ENCODE peak calls at places on chromosomes 16 and 17, in seven cellular contexts. One of them, this sample, is unnamed.

GRCh38 chr17:339193-340061 is 13.2 kb downstream of the RPH3AL start:
- DNase-seq in CD8-positive, alpha-beta T cell: no peak
- DNase-seq in heart right ventricle: no peak
- DNase-seq in tibial nerve: no peak
- DNase-seq in IMR-90: no peak
- DNase-seq in A549: no peak
- DNase-seq in foreskin fibroblast: no peak
- DNase-seq in this sample: no peak

GRCh38 chr17:75774988-75775668 is 9.5 kb upstream of the UNK start:
- DNase-seq in CD8-positive, alpha-beta T cell: no peak
- DNase-seq in heart right ventricle: no peak
- DNase-seq in tibial nerve: no peak
- DNase-seq in IMR-90: peak; percentile 44
- DNase-seq in A549: no peak
- DNase-seq in foreskin fibroblast: peak; percentile 42
- DNase-seq in this sample: peak; percentile 75

GRCh38 chr17:48037036-48037881 is at the start of gene COPZ2:
- DNase-seq in CD8-positive, alpha-beta T cell: no peak
- DNase-seq in heart right ventricle: peak; percentile 75
- DNase-seq in tibial nerve: peak; percentile 65
- DNase-seq in IMR-90: peak; percentile 44
- DNase-seq in A549: peak; percentile 85
- DNase-seq in foreskin fibroblast: peak; percentile 81
- DNase-seq in this sample: no peak

GRCh38 chr16:12010388-12011251 is 34.1 kb downstream of the SNX29 start:
- DNase-seq in CD8-positive, alpha-beta T cell: no peak
- DNase-seq in heart right ventricle: no peak
- DNase-seq in tibial nerve: peak; percentile 36
- DNase-seq in IMR-90: no peak
- DNase-seq in A549: no peak
- DNase-seq in foreskin fibroblast: peak; percentile 69
- DNase-seq in this sample: no peak

GRCh38 chr16:88782454-88783390 is 2.3 kb downstream of the PIEZO1 start:
- DNase-seq in CD8-positive, alpha-beta T cell: no peak
- DNase-seq in heart right ventricle: peak; percentile 15
- DNase-seq in tibial nerve: no peak
- DNase-seq in IMR-90: peak; percentile 84
- DNase-seq in A549: no peak
- DNase-seq in foreskin fibroblast: peak; percentile 94
- DNase-seq in this sample: no peak

GRCh38 chr17:21525464-21526130 is 149.4 kb downstream of the KCNJ12 start:
- DNase-seq in CD8-positive, alpha-beta T cell: no peak
- DNase-seq in heart right ventricle: no peak
- DNase-seq in tibial nerve: no peak
- DNase-seq in IMR-90: no peak
- DNase-seq in A549: no peak
- DNase-seq in foreskin fibroblast: peak; percentile 10
- DNase-seq in this sample: peak; percentile 33

GRCh38 chr17:79948918-79949645 is 86.6 kb downstream of the TBC1D16 start:
- DNase-seq in CD8-positive, alpha-beta T cell: no peak
- DNase-seq in heart right ventricle: no peak
- DNase-seq in tibial nerve: no peak
- DNase-seq in IMR-90: no peak
- DNase-seq in A549: no peak
- DNase-seq in foreskin fibroblast: no peak
- DNase-seq in this sample: peak; percentile 62

GRCh38 chr17:234163-235047 is 53.0 kb upstream of the DOC2B start:
- DNase-seq in CD8-positive, alpha-beta T cell: no peak
- DNase-seq in heart right ventricle: no peak
- DNase-seq in tibial nerve: no peak
- DNase-seq in IMR-90: no peak
- DNase-seq in A549: no peak
- DNase-seq in foreskin fibroblast: peak; percentile 27
- DNase-seq in this sample: no peak

GRCh38 chr17:61384384-61385090 is 15.1 kb upstream of the TBX2 start:
- DNase-seq in CD8-positive, alpha-beta T cell: no peak
- DNase-seq in heart right ventricle: no peak
- DNase-seq in tibial nerve: no peak
- DNase-seq in IMR-90: no peak
- DNase-seq in A549: no peak
- DNase-seq in foreskin fibroblast: peak; percentile 49
- DNase-seq in this sample: no peak

GRCh38 chr17:29458066-29458465 is 67.9 kb downstream of the TAOK1 start:
- DNase-seq in CD8-positive, alpha-beta T cell: no peak
- DNase-seq in heart right ventricle: no peak
- DNase-seq in tibial nerve: no peak
- DNase-seq in IMR-90: peak; percentile 56
- DNase-seq in A549: no peak
- DNase-seq in foreskin fibroblast: peak; percentile 27
- DNase-seq in this sample: no peak

GRCh38 chr16:81451753-81452680 is 7.4 kb downstream of the CMIP start:
- DNase-seq in CD8-positive, alpha-beta T cell: peak; percentile 21
- DNase-seq in heart right ventricle: no peak
- DNase-seq in tibial nerve: no peak
- DNase-seq in IMR-90: peak; percentile 11
- DNase-seq in A549: no peak
- DNase-seq in foreskin fibroblast: no peak
- DNase-seq in this sample: no peak

GRCh38 chr17:40130352-40131042 is 8.7 kb downstream of the MSL1 start:
- DNase-seq in CD8-positive, alpha-beta T cell: no peak
- DNase-seq in heart right ventricle: no peak
- DNase-seq in tibial nerve: peak; percentile 74
- DNase-seq in IMR-90: no peak
- DNase-seq in A549: no peak
- DNase-seq in foreskin fibroblast: no peak
- DNase-seq in this sample: no peak

GRCh38 chr16:57245472-57246113 is 534 bp downstream of the ARL2BP start:
- DNase-seq in CD8-positive, alpha-beta T cell: no peak
- DNase-seq in heart right ventricle: peak; percentile 50
- DNase-seq in tibial nerve: peak; percentile 39
- DNase-seq in IMR-90: no peak
- DNase-seq in A549: peak; percentile 49
- DNase-seq in foreskin fibroblast: no peak
- DNase-seq in this sample: no peak

GRCh38 chr17:14986127-14986526 is 279.0 kb downstream of the PMP22 start:
- DNase-seq in CD8-positive, alpha-beta T cell: no peak
- DNase-seq in heart right ventricle: no peak
- DNase-seq in tibial nerve: no peak
- DNase-seq in IMR-90: peak; percentile 16
- DNase-seq in A549: no peak
- DNase-seq in foreskin fibroblast: no peak
- DNase-seq in this sample: no peak

GRCh38 chr16:50313596-50314483 is 47.5 kb downstream of the ADCY7 start:
- DNase-seq in CD8-positive, alpha-beta T cell: no peak
- DNase-seq in heart right ventricle: peak; percentile 70
- DNase-seq in tibial nerve: peak; percentile 50
- DNase-seq in IMR-90: peak; percentile 12
- DNase-seq in A549: no peak
- DNase-seq in foreskin fibroblast: no peak
- DNase-seq in this sample: peak; percentile 79

GRCh38 chr16:67260426-67261063 is 11.8 kb downstream of the SLC9A5 start:
- DNase-seq in CD8-positive, alpha-beta T cell: no peak
- DNase-seq in heart right ventricle: no peak
- DNase-seq in tibial nerve: no peak
- DNase-seq in IMR-90: peak; percentile 72
- DNase-seq in A549: no peak
- DNase-seq in foreskin fibroblast: peak; percentile 87
- DNase-seq in this sample: no peak

GRCh38 chr16:54655171-54655590 is 275.5 kb upstream of the IRX5 start:
- DNase-seq in CD8-positive, alpha-beta T cell: no peak
- DNase-seq in heart right ventricle: peak; percentile 39
- DNase-seq in tibial nerve: peak; percentile 10
- DNase-seq in IMR-90: no peak
- DNase-seq in A549: no peak
- DNase-seq in foreskin fibroblast: no peak
- DNase-seq in this sample: peak; percentile 74

GRCh38 chr16:28834873-28835863 is 11.0 kb downstream of the TUFM start:
- DNase-seq in CD8-positive, alpha-beta T cell: no peak
- DNase-seq in heart right ventricle: no peak
- DNase-seq in tibial nerve: no peak
- DNase-seq in IMR-90: no peak
- DNase-seq in A549: no peak
- DNase-seq in foreskin fibroblast: no peak
- DNase-seq in this sample: no peak

GRCh38 chr17:48023408-48024148 is 14.0 kb downstream of the COPZ2 start:
- DNase-seq in CD8-positive, alpha-beta T cell: no peak
- DNase-seq in heart right ventricle: peak; percentile 84
- DNase-seq in tibial nerve: peak; percentile 64
- DNase-seq in IMR-90: peak; percentile 32
- DNase-seq in A549: peak; percentile 91
- DNase-seq in foreskin fibroblast: peak; percentile 92
- DNase-seq in this sample: peak; percentile 90

GRCh38 chr16:1403036-1403435 is 11.5 kb downstream of the UNKL start:
- DNase-seq in CD8-positive, alpha-beta T cell: no peak
- DNase-seq in heart right ventricle: no peak
- DNase-seq in tibial nerve: no peak
- DNase-seq in IMR-90: no peak
- DNase-seq in A549: no peak
- DNase-seq in foreskin fibroblast: no peak
- DNase-seq in this sample: no peak

GRCh38 chr16:88428156-88428555 is 24.9 kb upstream of the ZFPM1 start:
- DNase-seq in CD8-positive, alpha-beta T cell: no peak
- DNase-seq in heart right ventricle: no peak
- DNase-seq in tibial nerve: no peak
- DNase-seq in IMR-90: no peak
- DNase-seq in A549: no peak
- DNase-seq in foreskin fibroblast: no peak
- DNase-seq in this sample: no peak

GRCh38 chr17:8941520-8941919 is 24.0 kb downstream of the PIK3R5 start:
- DNase-seq in CD8-positive, alpha-beta T cell: peak; percentile 43
- DNase-seq in heart right ventricle: no peak
- DNase-seq in tibial nerve: no peak
- DNase-seq in IMR-90: no peak
- DNase-seq in A549: no peak
- DNase-seq in foreskin fibroblast: no peak
- DNase-seq in this sample: no peak

GRCh38 chr17:45857977-45858708 is 13.5 kb downstream of the SPPL2C start:
- DNase-seq in CD8-positive, alpha-beta T cell: no peak
- DNase-seq in heart right ventricle: no peak
- DNase-seq in tibial nerve: peak; percentile 5
- DNase-seq in IMR-90: peak; percentile 12
- DNase-seq in A549: no peak
- DNase-seq in foreskin fibroblast: peak; percentile 59
- DNase-seq in this sample: no peak

GRCh38 chr17:21549107-21549687 is 143.1 kb upstream of the KCNJ18 start:
- DNase-seq in CD8-positive, alpha-beta T cell: no peak
- DNase-seq in heart right ventricle: no peak
- DNase-seq in tibial nerve: no peak
- DNase-seq in IMR-90: peak; percentile 83
- DNase-seq in A549: no peak
- DNase-seq in foreskin fibroblast: peak; percentile 75
- DNase-seq in this sample: no peak

DNA sequence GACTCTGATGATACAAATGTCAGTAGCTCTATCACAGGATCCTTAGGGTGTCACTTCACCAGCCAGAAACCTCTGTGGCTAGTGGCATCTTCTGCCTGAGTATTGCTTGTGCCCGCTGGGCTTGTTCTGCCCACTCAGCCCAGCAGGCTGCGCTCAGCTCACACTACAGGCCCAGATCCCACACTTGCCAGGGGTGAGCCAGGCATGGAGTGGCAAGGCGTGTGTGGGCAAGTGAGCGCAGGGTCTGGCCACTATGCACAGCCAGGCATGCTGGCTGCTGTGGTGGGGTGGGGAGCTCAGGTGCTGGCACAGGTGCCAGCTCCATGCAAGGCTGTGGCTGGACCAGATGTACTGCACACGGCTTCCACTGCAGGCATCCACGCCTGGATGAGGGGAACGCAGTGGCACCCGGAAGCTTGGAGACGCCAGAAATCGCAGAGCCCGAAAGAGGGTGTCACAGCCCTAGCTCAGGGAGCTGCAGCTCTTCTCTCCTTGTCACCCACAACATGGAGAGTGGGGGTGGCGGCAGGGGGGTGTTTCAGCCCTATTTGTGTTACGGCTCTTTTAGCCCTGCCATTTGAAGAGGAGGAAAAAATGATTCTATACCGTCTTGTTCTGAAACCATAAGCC is 10.2 kb downstream of the CFAP97D1 start:
- DNase-seq in CD8-positive, alpha-beta T cell: no peak
- DNase-seq in heart right ventricle: no peak
- DNase-seq in tibial nerve: no peak
- DNase-seq in IMR-90: no peak
- DNase-seq in A549: no peak
- DNase-seq in foreskin fibroblast: peak; percentile 17
- DNase-seq in this sample: no peak
- TF ChIP-seq CTCF in CD8-positive, alpha-beta T cell: no peak
- TF ChIP-seq CTCF in heart right ventricle: no peak
- TF ChIP-seq CTCF in tibial nerve: no peak
- TF ChIP-seq CTCF in IMR-90: peak; percentile 26
- TF ChIP-seq CTCF in A549: no peak
- TF ChIP-seq CTCF in foreskin fibroblast: no peak
- TF ChIP-seq CTCF in this sample: no peak

DNA sequence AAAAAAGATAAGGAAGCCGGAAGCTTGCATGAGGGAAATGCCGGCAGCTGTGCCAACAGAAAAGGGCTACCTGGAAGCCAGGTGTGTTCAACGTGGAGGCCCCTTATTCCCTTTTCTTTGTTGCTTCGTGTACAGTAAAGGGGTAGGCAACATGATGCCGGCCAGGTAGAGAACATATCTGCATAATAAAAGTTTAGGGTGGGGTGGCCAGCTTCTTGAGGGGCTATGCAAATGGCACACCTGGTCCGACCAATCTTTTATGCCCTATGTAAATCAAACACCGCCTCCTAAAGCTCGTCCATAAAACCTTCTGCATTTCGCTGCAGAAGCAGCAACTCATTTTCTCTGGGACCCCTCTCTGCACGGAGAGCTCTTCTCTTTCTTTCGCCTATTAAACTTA is 911.6 kb downstream of the KCNJ2 start:
- DNase-seq in CD8-positive, alpha-beta T cell: no peak
- DNase-seq in heart right ventricle: no peak
- DNase-seq in tibial nerve: no peak
- DNase-seq in IMR-90: no peak
- DNase-seq in A549: no peak
- DNase-seq in foreskin fibroblast: no peak
- DNase-seq in this sample: no peak
- H3K4me3 ChIP-seq in CD8-positive, alpha-beta T cell: no peak overlapping the region
- H3K4me3 ChIP-seq in heart right ventricle: no peak overlapping the region
- H3K4me3 ChIP-seq in tibial nerve: no peak overlapping the region
- H3K4me3 ChIP-seq in IMR-90: no peak overlapping the region
- H3K4me3 ChIP-seq in A549: no peak overlapping the region
- H3K4me3 ChIP-seq in foreskin fibroblast: no peak overlapping the region
- H3K4me3 ChIP-seq in this sample: no peak overlapping the region

GRCh38 chr16:24409045-24409444 is 130.3 kb upstream of the RBBP6 start:
- DNase-seq in CD8-positive, alpha-beta T cell: no peak
- DNase-seq in heart right ventricle: no peak
- DNase-seq in tibial nerve: no peak
- DNase-seq in IMR-90: no peak
- DNase-seq in A549: peak; percentile 50
- DNase-seq in foreskin fibroblast: no peak
- DNase-seq in this sample: no peak
- TF ChIP-seq CTCF in CD8-positive, alpha-beta T cell: no peak
- TF ChIP-seq CTCF in heart right ventricle: no peak
- TF ChIP-seq CTCF in tibial nerve: no peak
- TF ChIP-seq CTCF in IMR-90: no peak
- TF ChIP-seq CTCF in A549: peak; percentile 22
- TF ChIP-seq CTCF in foreskin fibroblast: no peak
- TF ChIP-seq CTCF in this sample: no peak

DNA sequence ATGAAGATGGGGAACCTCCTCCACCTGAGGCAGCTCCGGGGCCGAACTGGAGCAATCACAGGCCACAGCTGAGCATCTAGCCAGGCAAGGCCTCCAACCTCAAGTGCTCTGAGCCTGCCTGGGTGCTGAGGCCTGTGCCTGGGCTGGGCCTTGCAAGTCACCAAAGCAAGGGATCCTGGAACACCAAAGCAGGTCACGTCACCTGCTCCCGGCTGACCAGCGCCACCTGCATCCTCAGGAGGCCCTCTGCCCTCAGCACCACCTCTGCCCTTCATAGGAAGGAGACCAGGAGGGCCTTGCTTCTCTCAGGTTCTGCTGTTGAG is 68.0 kb downstream of the SMPD3 start:
- DNase-seq in CD8-positive, alpha-beta T cell: no peak
- DNase-seq in heart right ventricle: no peak
- DNase-seq in tibial nerve: no peak
- DNase-seq in IMR-90: no peak
- DNase-seq in A549: no peak
- DNase-seq in foreskin fibroblast: no peak
- DNase-seq in this sample: no peak
- H3K4me3 ChIP-seq in CD8-positive, alpha-beta T cell: no peak overlapping the region
- H3K4me3 ChIP-seq in heart right ventricle: no peak overlapping the region
- H3K4me3 ChIP-seq in tibial nerve: no peak overlapping the region
- H3K4me3 ChIP-seq in IMR-90: no peak overlapping the region
- H3K4me3 ChIP-seq in A549: no peak overlapping the region
- H3K4me3 ChIP-seq in foreskin fibroblast: no peak overlapping the region
- H3K4me3 ChIP-seq in this sample: no peak overlapping the region

This sample was measured in coronary artery.